ENCODE peak calls at places on chromosomes 6 and 20, in seven cellular contexts. K, A, B, X, C, J and R are unnamed samples.
A peak's percentile ranks its signal among the peaks of the same experiment; 100 is the strongest.

GRCh38 chr6:137277971-137278602 is 58.9 kb upstream of the IFNGR1 start:
- DNase-seq in A (no peak), X (peak; percentile 41), C (no peak), B (peak; percentile 71), J (no peak), K (peak; percentile 90), R (peak; percentile 50)

GRCh38 chr6:33490621-33491020 is 36.2 kb downstream of the ZBTB9 start:
- DNase-seq in A (no peak), B (no peak), K (no peak), C (no peak), J (no peak), X (no peak), R (no peak)

GRCh38 chr20:58043122-58043865 is 185.2 kb downstream of the ANKRD60 start:
- DNase-seq in A (no peak), C (no peak), J (no peak), K (no peak), B (no peak), X (no peak), R (no peak)

GRCh38 chr6:159157431-159157830 is 11.8 kb upstream of the FNDC1 start:
- DNase-seq in K (no peak), B (no peak), C (no peak), A (no peak), X (no peak), J (no peak), R (no peak)

GRCh38 chr6:164478426-164478825 is 831.0 kb downstream of the C6orf118 start:
- DNase-seq in B (no peak), K (no peak), A (no peak), X (no peak), J (no peak), C (no peak), R (no peak)

GRCh38 chr6:109861946-109862345 is 116.2 kb upstream of the GPR6 start:
- DNase-seq in K (no peak), X (no peak), C (no peak), J (no peak), B (no peak), A (no peak), R (no peak)

GRCh38 chr6:141472123-141472522 is 660.6 kb upstream of the GJE1 start:
- DNase-seq in B (no peak), C (no peak), K (no peak), X (no peak), A (no peak), J (no peak), R (no peak)

GRCh38 chr6:161374971-161375873 is 101.4 kb upstream of the AGPAT4 start:
- DNase-seq in X (no peak), B (peak; percentile 89), A (peak; percentile 36), J (peak; percentile 92), K (no peak), C (peak; percentile 62), R (no peak)

GRCh38 chr6:21949211-21949801 is 347.5 kb downstream of the PRL start:
- DNase-seq in X (no peak), K (no peak), A (no peak), C (no peak), J (no peak), B (no peak), R (no peak)

GRCh38 chr6:45419574-45420082 is 41.9 kb upstream of the SUPT3H start:
- DNase-seq in C (peak; percentile 50), B (peak; percentile 81), J (peak; percentile 66), K (peak; percentile 24), X (no peak), A (peak; percentile 70), R (no peak)

GRCh38 chr20:13008761-13009681 is at the start of gene SPTLC3:
- DNase-seq in X (no peak), A (peak; percentile 78), K (peak; percentile 21), J (peak; percentile 48), B (no peak), C (no peak), R (no peak)

GRCh38 chr20:8153281-8153908 is 21.3 kb downstream of the PLCB1 start:
- DNase-seq in B (no peak), J (no peak), A (no peak), C (no peak), K (peak; percentile 60), X (no peak), R (no peak)

GRCh38 chr6:146913842-146914562 is 290.2 kb upstream of the STXBP5 start:
- DNase-seq in A (peak; percentile 76), X (peak; percentile 97), C (peak; percentile 33), J (peak; percentile 28), B (peak; percentile 81), K (peak; percentile 99), R (peak; percentile 52)

GRCh38 chr6:39808934-39809333 is 16.8 kb downstream of the DAAM2 start:
- DNase-seq in K (no peak), C (no peak), J (no peak), B (no peak), X (no peak), A (no peak), R (no peak)

GRCh38 chr6:122061855-122062254 is 337.6 kb upstream of the HSF2 start:
- DNase-seq in B (no peak), J (no peak), C (no peak), X (no peak), A (no peak), K (no peak), R (no peak)

GRCh38 chr6:1838604-1839003 is 228.9 kb downstream of the FOXC1 start:
- DNase-seq in K (no peak), A (no peak), J (no peak), C (no peak), X (no peak), B (no peak), R (no peak)

GRCh38 chr6:31068738-31069340 is 43.5 kb downstream of the C6orf15 start:
- DNase-seq in B (peak; percentile 93), C (peak; percentile 77), X (peak; percentile 52), J (peak; percentile 82), K (peak; percentile 72), A (peak; percentile 90), R (no peak)

GRCh38 chr20:63652192-63652980 is 838 bp downstream of the STMN3 start:
- DNase-seq in C (peak; percentile 48), J (no peak), X (no peak), K (no peak), A (no peak), B (peak; percentile 63), R (no peak)

GRCh38 chr6:108152446-108152845 is 13.4 kb upstream of the NR2E1 start:
- DNase-seq in A (no peak), J (no peak), B (no peak), K (no peak), X (no peak), C (no peak), R (no peak)

GRCh38 chr6:68575765-68576439 is 59.2 kb upstream of the ADGRB3 start:
- DNase-seq in B (peak; percentile 3), X (no peak), K (no peak), A (peak; percentile 54), C (no peak), J (no peak), R (no peak)

GRCh38 chr20:50172347-50173013 is 18.1 kb upstream of the CEBPB start:
- DNase-seq in B (peak; percentile 97), C (peak; percentile 92), J (peak; percentile 88), K (peak; percentile 61), X (no peak), A (peak; percentile 84), R (no peak)

DNA sequence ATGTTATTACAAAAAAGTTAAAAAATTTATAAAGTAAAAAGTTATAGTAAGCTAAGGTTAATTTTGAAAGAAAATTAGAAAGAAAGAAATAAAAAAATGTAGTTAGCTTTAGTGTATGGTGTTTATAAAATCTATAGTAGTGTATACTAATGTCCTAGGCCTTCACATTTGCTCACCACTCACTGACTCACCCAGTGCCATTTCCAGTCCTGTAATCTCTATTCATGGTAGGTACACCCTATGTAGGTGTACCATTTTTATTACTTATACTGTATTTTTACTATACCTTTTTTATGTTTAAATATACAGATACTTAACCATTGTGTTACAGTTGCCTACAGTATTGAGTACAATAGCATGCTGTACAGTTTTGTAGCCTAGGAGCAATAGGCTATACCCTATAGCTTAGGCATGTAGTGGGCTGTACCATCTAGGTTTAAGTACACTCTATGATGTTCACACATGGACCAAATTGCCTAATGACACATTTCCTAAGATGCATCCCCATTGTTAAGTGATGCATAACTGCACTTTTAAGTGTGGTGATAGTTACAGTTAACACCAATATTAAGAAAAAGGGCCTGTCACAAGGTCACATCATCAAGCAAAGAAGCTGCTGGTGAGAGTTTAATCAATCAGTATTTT is 8.0 kb downstream of the CD2AP start:
- DNase-seq in A (no peak), X (no peak), K (no peak), B (no peak), J (no peak), C (no peak), R (no peak)
- H3K27ac ChIP-seq in A (no peak overlapping the region), X (no peak overlapping the region), K (no peak overlapping the region), B (peak overlapping the region; percentile 83), J (no peak overlapping the region), C (no peak overlapping the region), R (peak overlapping the region; percentile 66)

GRCh38 chr20:38915355-38915754 is 10.9 kb upstream of the FAM83D start:
- DNase-seq in K (no peak), X (no peak), C (no peak), J (no peak), B (no peak), A (no peak), R (no peak)

GRCh38 chr20:38920851-38921250 is 5.4 kb upstream of the FAM83D start:
- DNase-seq in B (no peak), X (no peak), A (no peak), J (no peak), C (no peak), K (no peak), R (no peak)

GRCh38 chr20:38920411-38920810 is 5.8 kb upstream of the FAM83D start:
- DNase-seq in X (no peak), C (no peak), B (no peak), K (no peak), J (no peak), A (no peak), R (no peak)

GRCh38 chr20:38918172-38918571 is 8.0 kb upstream of the FAM83D start:
- DNase-seq in A (no peak), B (no peak), X (no peak), K (no peak), C (no peak), J (no peak), R (no peak)

GRCh38 chr20:38919683-38920082 is 6.5 kb upstream of the FAM83D start:
- DNase-seq in A (no peak), C (no peak), J (no peak), B (no peak), X (no peak), K (no peak), R (no peak)
- H3K27ac ChIP-seq in A (no peak overlapping the region), C (no peak overlapping the region), J (no peak overlapping the region), B (no peak overlapping the region), X (no peak overlapping the region), K (no peak overlapping the region), R (no peak overlapping the region)

DNA sequence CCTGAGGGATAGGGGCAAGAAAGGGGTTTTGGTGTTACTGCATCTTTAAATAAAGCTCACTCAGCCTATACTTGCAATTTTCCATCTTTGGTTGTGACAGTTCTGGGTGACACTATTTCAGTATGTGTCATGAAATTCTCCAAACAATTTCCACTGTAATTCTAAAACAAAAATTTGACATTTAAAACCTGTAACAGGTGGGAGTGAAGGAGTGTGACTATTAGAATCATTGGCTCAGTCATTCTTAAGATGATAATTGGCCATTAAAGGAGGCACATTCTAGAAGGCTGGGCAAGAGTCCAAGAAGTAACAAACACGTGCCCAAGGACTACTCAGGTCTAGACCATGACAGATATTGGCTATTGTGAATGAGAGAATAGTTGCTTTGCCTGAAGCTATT is 153.3 kb upstream of the ARG1 start:
- DNase-seq in K (no peak), X (no peak), C (no peak), A (peak; percentile 41), B (no peak), J (no peak), R (no peak)
- H3K27ac ChIP-seq in K (no peak overlapping the region), X (no peak overlapping the region), C (no peak overlapping the region), A (no peak overlapping the region), B (no peak overlapping the region), J (no peak overlapping the region), R (no peak overlapping the region)

GRCh38 chr6:42784739-42785498 is 3.1 kb downstream of the BICRAL start:
- DNase-seq in X (no peak), B (no peak), K (no peak), A (no peak), C (peak; percentile 17), J (no peak), R (no peak)
- H3K27ac ChIP-seq in X (no peak overlapping the region), B (no peak overlapping the region), K (no peak overlapping the region), A (peak overlapping the region; percentile 100), C (peak overlapping the region; percentile 100), J (peak overlapping the region; percentile 62), R (no peak overlapping the region)